ENCODE peak calls at places on chromosomes 16 and 17, in four cellular contexts. I is pulmonary artery endothelial cell, P is H54, C is bronchial epithelial cell. E is an unnamed sample.

GRCh38 chr16:70754371-70754770 is 46.6 kb downstream of the VAC14 start:
- DNase-seq in P (no peak), I (no peak), C (no peak), E (no peak)

GRCh38 chr16:57167951-57168350 is 17.9 kb downstream of the PSME3IP1 start:
- DNase-seq in P (no peak), C (peak), I (peak), E (peak)

GRCh38 chr17:42937712-42938596 is 26.3 kb downstream of the AARSD1 start:
- DNase-seq in C (peak), I (no peak), P (peak), E (peak)

GRCh38 chr16:80591071-80591935 is 50.5 kb downstream of the DYNLRB2 start:
- DNase-seq in C (no peak), P (no peak), I (no peak), E (no peak)

GRCh38 chr17:50469005-50469605 is 425 bp upstream of the CHAD start:
- DNase-seq in C (no peak), P (no peak), I (no peak), E (no peak)

GRCh38 chr17:49994085-49995054 is 654 bp downstream of the DLX3 start:
- DNase-seq in C (no peak), I (no peak), P (no peak), E (peak)

GRCh38 chr17:36705651-36706436 is 104.5 kb downstream of the MRM1 start:
- DNase-seq in I (no peak), C (peak), P (peak), E (peak)

GRCh38 chr17:802481-802880 is 20.3 kb downstream of the MRM3 start:
- DNase-seq in I (no peak), P (no peak), C (no peak), E (no peak)

GRCh38 chr17:19558946-19559345 is 25.3 kb downstream of the SLC47A1 start:
- DNase-seq in C (peak), I (no peak), P (no peak), E (no peak)

GRCh38 chr16:85475233-85475632 is 137.9 kb upstream of the GSE1 start:
- DNase-seq in P (no peak), C (no peak), I (no peak), E (no peak)

GRCh38 chr17:18066866-18067265 is 20.9 kb upstream of the DRG2 start:
- DNase-seq in P (no peak), C (no peak), I (no peak), E (no peak)

GRCh38 chr17:82096709-82097186 is 1.3 kb downstream of the FASN start:
- DNase-seq in I (no peak), C (no peak), P (no peak), E (no peak)

GRCh38 chr17:63552211-63552610 is 1.9 kb downstream of the DCAF7 start:
- DNase-seq in C (no peak), I (no peak), P (no peak), E (no peak)

GRCh38 chr17:50043290-50044148 is 12.4 kb upstream of the ITGA3 start:
- DNase-seq in I (no peak), P (no peak), C (peak), E (no peak)

GRCh38 chr16:9033125-9033830 is 58.2 kb upstream of the HAPSTR1 start:
- DNase-seq in I (no peak), C (peak), P (peak), E (peak)

GRCh38 chr17:77375108-77375507 is 234.3 kb downstream of the SEC14L1 start:
- DNase-seq in I (no peak), P (no peak), C (no peak), E (no peak)

GRCh38 chr17:5049314-5049819 is 14.1 kb upstream of the SLC52A1 start:
- DNase-seq in I (no peak), P (no peak), C (no peak), E (no peak)

GRCh38 chr16:84907046-84907445 is 87.3 kb downstream of the CRISPLD2 start:
- DNase-seq in I (no peak), P (no peak), C (no peak), E (no peak)

GRCh38 chr17:68584904-68585303 is 16.3 kb downstream of the FAM20A start:
- DNase-seq in C (no peak), I (no peak), P (no peak), E (no peak)

GRCh38 chr16:1471569-1472194 is 3.1 kb downstream of the CLCN7 start:
- DNase-seq in I (no peak), C (no peak), P (no peak), E (no peak)

GRCh38 chr17:64022631-64023063 is 2.2 kb upstream of the ICAM2 start:
- DNase-seq in C (no peak), I (no peak), P (no peak), E (no peak)

GRCh38 chr16:31535737-31536136 is 8.0 kb downstream of the AHSP start:
- DNase-seq in P (no peak), C (no peak), I (no peak), E (no peak)

GRCh38 chr16:7849891-7850290 is 517.2 kb downstream of the RBFOX1 start:
- DNase-seq in C (no peak), I (no peak), P (no peak), E (no peak)

GRCh38 chr17:40950176-40950575 is 12.7 kb upstream of the KRT23 start:
- DNase-seq in I (no peak), P (no peak), C (no peak), E (no peak)

GRCh38 chr16:24164402-24164801 is 91.7 kb upstream of the CACNG3 start:
- DNase-seq in P (no peak), C (no peak), I (no peak), E (no peak)

GRCh38 chr17:47225436-47225858 is 16.3 kb downstream of the MYL4 start:
- DNase-seq in I (peak), C (peak), P (peak), E (peak)

GRCh38 chr17:43578699-43579569 is 32.8 kb upstream of the ETV4 start:
- DNase-seq in I (peak), P (no peak), C (peak), E (no peak)

GRCh38 chr17:76755285-76755684 is 17.4 kb downstream of the MFSD11 start:
- DNase-seq in C (no peak), P (no peak), I (no peak), E (no peak)

GRCh38 chr17:82664701-82665182 is 16.5 kb upstream of the WDR45B start:
- DNase-seq in P (no peak), C (no peak), I (no peak), E (no peak)

GRCh38 chr16:14522617-14523135 is 107.4 kb downstream of the PARN start:
- DNase-seq in I (no peak), C (no peak), P (no peak), E (no peak)

GRCh38 chr16:75620326-75621169 is 2.5 kb downstream of the ADAT1 start:
- DNase-seq in I (no peak), C (no peak), P (no peak), E (no peak)

GRCh38 chr16:84277244-84277823 is 17.3 kb upstream of the WFDC1 start:
- DNase-seq in P (peak), I (no peak), C (peak), E (peak)